ENCODE peak calls at places on chromosomes 7 and 10, in nine cellular contexts. N is effector memory CD4-positive, alpha-beta T cell; G is thyroid gland; I is left lung; F is stomach; B is IMR-90; E is cardiac muscle cell; T is heart left ventricle; H is psoas muscle. L is an unnamed sample.

GRCh38 chr7:17340655-17341054 is 42.2 kb downstream of the AHR start:
- DNase-seq in E (no peak), I (no peak), F (no peak), B (no peak), N (no peak), G (no peak), T (no peak), H (no peak), L (no peak)

GRCh38 chr10:88152720-88153119 is 289.3 kb downstream of the PTEN start:
- DNase-seq in B (peak; percentile 97), G (no peak), I (no peak), F (no peak), H (no peak), E (no peak), T (no peak), N (no peak), L (no peak)

GRCh38 chr7:88072036-88072714 is 138.1 kb downstream of the ADAM22 start:
- DNase-seq in T (no peak), F (no peak), E (no peak), I (no peak), B (no peak), G (no peak), H (no peak), N (no peak), L (peak; percentile 9)

GRCh38 chr10:98296514-98296913 is 28.5 kb upstream of the LOXL4 start:
- DNase-seq in T (no peak), G (no peak), I (no peak), N (no peak), E (peak; percentile 24), B (peak; percentile 39), F (no peak), H (no peak), L (no peak)

GRCh38 chr10:14391342-14391741 is 60.6 kb upstream of the FRMD4A start:
- DNase-seq in I (no peak), N (no peak), F (no peak), B (no peak), E (no peak), H (no peak), T (no peak), G (no peak), L (no peak)

GRCh38 chr7:22109761-22110160 is 164.1 kb upstream of the CDCA7L start:
- DNase-seq in E (peak; percentile 53), T (no peak), N (no peak), I (no peak), B (peak; percentile 37), G (peak; percentile 26), F (peak; percentile 51), H (peak; percentile 56), L (no peak)

GRCh38 chr10:528173-529165 is 161.0 kb downstream of the DIP2C start:
- DNase-seq in H (no peak), B (no peak), I (no peak), F (no peak), N (no peak), E (no peak), T (peak; percentile 15), G (no peak), L (no peak)

GRCh38 chr10:35563266-35563891 is 41.8 kb upstream of the GJD4 start:
- DNase-seq in N (no peak), I (no peak), B (peak; percentile 76), T (peak; percentile 60), F (peak; percentile 63), H (peak; percentile 66), E (peak; percentile 79), G (peak; percentile 70), L (peak; percentile 70)

GRCh38 chr10:73800560-73801252 is 10.7 kb downstream of the NDST2 start:
- DNase-seq in T (no peak), G (no peak), H (peak; percentile 51), N (no peak), E (no peak), F (no peak), I (no peak), B (no peak), L (no peak)

GRCh38 chr10:73801253-73801590 is 10.2 kb downstream of the NDST2 start:
- DNase-seq in E (no peak), T (no peak), I (no peak), B (no peak), N (no peak), F (no peak), H (peak; percentile 53), G (no peak), L (no peak)

GRCh38 chr10:73798087-73798486 is 12.7 kb downstream of the ZSWIM8 start:
- DNase-seq in I (no peak), E (no peak), T (no peak), N (no peak), B (no peak), G (no peak), F (no peak), H (peak; percentile 26), L (no peak)

GRCh38 chr10:73798927-73799563 is 12.4 kb downstream of the NDST2 start:
- DNase-seq in F (no peak), T (no peak), E (no peak), G (no peak), B (no peak), I (no peak), N (no peak), H (peak; percentile 34), L (no peak)

DNA sequence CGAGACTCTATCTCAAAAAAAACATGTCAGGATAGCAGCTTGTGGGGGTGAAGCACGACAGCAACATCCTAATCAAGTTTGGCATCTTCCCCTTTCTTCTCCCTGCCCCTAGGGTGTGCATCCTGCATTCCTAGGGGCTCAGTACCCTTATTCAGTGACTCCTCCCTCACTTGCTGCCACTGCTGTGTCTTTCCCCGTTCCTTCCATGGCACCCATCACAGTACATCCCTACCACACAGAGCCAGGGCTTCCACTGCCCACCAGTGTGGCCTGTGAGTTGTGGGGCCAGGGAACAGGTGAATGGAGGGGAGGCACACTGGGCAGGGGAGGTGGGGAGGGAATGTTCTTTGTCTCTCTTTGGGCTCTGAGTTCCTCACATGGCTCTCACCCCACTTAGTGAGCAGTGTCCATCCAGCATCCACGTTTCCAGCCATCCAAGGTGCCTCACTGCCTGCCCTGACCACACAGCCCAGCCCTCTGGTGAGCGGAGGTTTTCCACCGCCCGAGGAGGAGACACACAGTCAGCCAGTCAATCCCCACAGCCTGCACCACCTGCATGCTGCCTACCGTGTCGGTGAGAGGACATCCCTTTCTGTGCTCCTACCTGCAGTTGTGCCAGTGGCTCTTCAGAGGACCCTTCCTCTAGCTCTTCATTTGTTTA is 11.4 kb downstream of the NDST2 start:
- DNase-seq in T (no peak), G (no peak), B (no peak), I (no peak), F (no peak), E (no peak), N (no peak), H (peak; percentile 41), L (no peak)
- H3K36me3 ChIP-seq in T (peaks cover 99% of the 10 kb centered on the region), G (peaks cover 86% of the 10 kb centered on the region), B (peaks cover 79% of the 10 kb centered on the region), I (no peaks in the 10 kb centered on the region), F (peaks cover 100% of the 10 kb centered on the region), E (peaks cover 34% of the 10 kb centered on the region), N (peaks cover 54% of the 10 kb centered on the region), H (peaks cover 17% of the 10 kb centered on the region), L (peaks cover 46% of the 10 kb centered on the region)

GRCh38 chr7:151083824-151084160 is 499 bp upstream of the TMUB1 start:
- DNase-seq in F (no peak), B (no peak), T (no peak), H (no peak), N (no peak), G (no peak), E (no peak), I (no peak), L (no peak)

GRCh38 chr7:151082151-151083070 is 882 bp downstream of the TMUB1 start:
- DNase-seq in G (no peak), E (no peak), T (no peak), F (no peak), B (no peak), N (no peak), I (peak; percentile 80), H (no peak), L (no peak)

GRCh38 chr7:151085329-151085690 is 965 bp upstream of the AGAP3 start:
- DNase-seq in I (no peak), N (no peak), B (no peak), F (no peak), E (no peak), H (no peak), G (no peak), T (no peak), L (no peak)

GRCh38 chr7:151081170-151082101 is 827 bp upstream of the FASTK start:
- DNase-seq in G (no peak), E (no peak), I (peak; percentile 83), B (no peak), N (no peak), H (no peak), F (peak; percentile 48), T (no peak), L (no peak)

GRCh38 chr7:151083071-151083823 is at the start of gene TMUB1:
- DNase-seq in N (peak; percentile 90), B (peak; percentile 51), T (peak; percentile 89), H (peak; percentile 86), I (peak; percentile 97), G (peak; percentile 79), F (peak; percentile 84), E (peak; percentile 83), L (peak; percentile 66)
- H3K4me1 ChIP-seq in N (peaks cover 56% of the 10 kb centered on the region), B (peaks cover 30% of the 10 kb centered on the region), T (peaks cover 61% of the 10 kb centered on the region), H (peaks cover 53% of the 10 kb centered on the region), I (peaks cover 74% of the 10 kb centered on the region), G (peaks cover 37% of the 10 kb centered on the region), F (peaks cover 75% of the 10 kb centered on the region), E (peaks cover 31% of the 10 kb centered on the region), L (peaks cover 34% of the 10 kb centered on the region)

DNA sequence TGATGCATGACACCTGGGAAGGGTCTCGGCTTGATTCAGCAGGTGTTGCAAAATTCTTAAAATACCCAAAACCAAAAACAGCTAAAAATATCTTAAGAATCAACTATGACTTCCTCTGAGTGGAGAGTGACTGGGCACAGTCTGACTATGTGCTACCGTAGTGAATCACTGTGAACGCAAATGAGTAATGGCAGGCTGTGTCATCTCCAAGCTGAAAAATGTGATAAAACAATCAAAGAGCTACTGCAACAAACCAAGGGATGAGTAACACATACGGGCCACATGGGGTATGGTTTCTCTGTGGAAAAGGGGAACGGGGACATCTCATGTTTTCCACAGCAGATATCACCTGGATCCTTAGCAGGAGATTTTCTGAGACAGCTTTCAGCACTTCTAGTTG is 127.5 kb downstream of the ABCA13 start:
- DNase-seq in I (no peak), B (peak; percentile 84), G (no peak), F (no peak), H (no peak), N (no peak), T (no peak), E (no peak), L (no peak)
- H3K36me3 ChIP-seq in I (no peaks in the 10 kb centered on the region), B (no peaks in the 10 kb centered on the region), G (no peaks in the 10 kb centered on the region), F (no peaks in the 10 kb centered on the region), H (no peaks in the 10 kb centered on the region), N (no peaks in the 10 kb centered on the region), T (no peaks in the 10 kb centered on the region), E (no peaks in the 10 kb centered on the region), L (no peaks in the 10 kb centered on the region)

GRCh38 chr10:125062244-125063208 is 97.8 kb downstream of the CTBP2 start:
- DNase-seq in B (no peak), I (no peak), N (no peak), T (peak; percentile 69), F (no peak), E (no peak), G (no peak), H (peak; percentile 78), L (no peak)

GRCh38 chr10:125061557-125062243 is 98.7 kb downstream of the CTBP2 start:
- DNase-seq in H (peak; percentile 46), B (no peak), N (no peak), E (no peak), I (no peak), F (no peak), T (no peak), G (peak; percentile 20), L (no peak)

GRCh38 chr10:125060851-125061556 is 99.4 kb downstream of the CTBP2 start:
- DNase-seq in H (peak; percentile 90), E (peak; percentile 78), T (peak; percentile 91), N (no peak), F (peak; percentile 88), G (peak; percentile 93), I (peak; percentile 93), B (peak; percentile 80), L (peak; percentile 43)

GRCh38 chr10:125064681-125065492 is 95.5 kb downstream of the CTBP2 start:
- DNase-seq in F (no peak), B (peak; percentile 49), T (no peak), H (peak; percentile 34), N (no peak), I (peak; percentile 43), G (peak; percentile 76), E (no peak), L (no peak)

DNA sequence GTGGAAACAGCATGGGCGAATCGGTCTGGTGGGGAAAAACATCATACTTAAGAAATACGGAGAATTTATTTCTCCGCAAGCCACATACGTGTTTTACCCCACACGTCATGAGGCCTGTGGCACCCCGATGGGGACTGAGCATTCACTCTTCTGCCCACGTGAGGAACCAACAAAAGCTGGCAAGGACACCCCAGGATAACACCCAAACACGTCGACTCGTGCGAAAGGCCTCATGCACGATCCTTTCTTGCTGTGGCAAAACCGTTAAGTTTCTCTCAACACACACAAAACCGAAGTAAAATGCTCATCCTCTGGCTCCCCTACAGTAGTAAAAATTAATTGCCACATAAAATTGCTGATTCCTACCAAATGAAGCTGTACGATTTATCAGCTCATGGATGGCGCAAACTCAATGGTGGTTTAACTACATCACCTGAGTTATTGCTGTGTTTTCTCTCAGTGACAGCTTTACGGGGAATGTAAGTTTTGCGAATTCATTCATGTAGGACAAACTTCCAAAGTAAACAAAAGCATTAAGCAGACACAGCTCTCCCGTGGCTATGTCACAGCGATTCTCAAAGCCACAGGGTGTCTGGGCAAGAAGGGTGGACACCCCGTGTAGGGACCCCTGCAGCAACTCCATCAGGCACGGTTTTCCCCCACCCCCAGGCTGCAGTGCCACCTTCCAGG is 97.0 kb downstream of the CTBP2 start:
- DNase-seq in N (no peak), G (no peak), B (no peak), T (no peak), H (peak; percentile 36), E (no peak), F (no peak), I (no peak), L (no peak)
- H3K4me1 ChIP-seq in N (peaks cover 5% of the 10 kb centered on the region), G (peaks cover 76% of the 10 kb centered on the region), B (peaks cover 32% of the 10 kb centered on the region), T (peaks cover 87% of the 10 kb centered on the region), H (peaks cover 88% of the 10 kb centered on the region), E (peaks cover 16% of the 10 kb centered on the region), F (peaks cover 94% of the 10 kb centered on the region), I (peaks cover 76% of the 10 kb centered on the region), L (peaks cover 3% of the 10 kb centered on the region)